ENCODE peak calls at places on chromosome X, in five cellular contexts. S is AG04450, N is psoas muscle, A is A549, M is GM12878. F is an unnamed sample.

GRCh38 chrX:115642304-115642703 is 81.3 kb downstream of the PLS3 start:
- DNase-seq in S (no peak), N (no peak), A (no peak), M (no peak), F (no peak)

GRCh38 chrX:24498181-24498580 is 33.1 kb downstream of the PDK3 start:
- DNase-seq in S (no peak), N (no peak), A (peak), M (no peak), F (no peak)

GRCh38 chrX:133645977-133646750 is 230.9 kb upstream of the GPC4 start:
- DNase-seq in S (no peak), N (no peak), A (no peak), M (no peak), F (no peak)

GRCh38 chrX:70434914-70435586 is 9.6 kb upstream of the DLG3 start:
- DNase-seq in S (no peak), N (peak), A (no peak), M (no peak), F (no peak)

GRCh38 chrX:119492463-119492862 is 24.2 kb downstream of the SLC25A5 start:
- DNase-seq in S (no peak), N (no peak), A (no peak), M (no peak), F (no peak)

GRCh38 chrX:10190367-10190766 is 33.6 kb downstream of the CLCN4 start:
- DNase-seq in S (peak), N (no peak), A (peak), M (no peak), F (no peak)

GRCh38 chrX:24676403-24677024 is 17.2 kb upstream of the POLA1 start:
- DNase-seq in S (no peak), N (no peak), A (peak), M (no peak), F (no peak)

GRCh38 chrX:13875572-13875971 is 58.7 kb upstream of the GPM6B start:
- DNase-seq in S (no peak), N (no peak), A (no peak), M (no peak), F (no peak)

GRCh38 chrX:81875800-81876199 is 673.9 kb downstream of the SH3BGRL start:
- DNase-seq in S (no peak), N (no peak), A (no peak), M (no peak), F (no peak)

GRCh38 chrX:5586726-5587125 is 641.9 kb downstream of the NLGN4X start:
- DNase-seq in S (no peak), N (no peak), A (no peak), M (no peak), F (no peak)

GRCh38 chrX:143571521-143571920 is 54.2 kb upstream of the SPANXN3 start:
- DNase-seq in S (no peak), N (no peak), A (no peak), M (no peak), F (no peak)

GRCh38 chrX:9324676-9325075 is 140.2 kb upstream of the TBL1X start:
- DNase-seq in S (no peak), N (no peak), A (no peak), M (no peak), F (no peak)

GRCh38 chrX:71606536-71607216 is 11.6 kb downstream of the CXCR3 start:
- DNase-seq in S (no peak), N (no peak), A (no peak), M (no peak), F (no peak)
- H3K27ac ChIP-seq in S (no peak), N (no peak), A (no peak), M (no peak), F (no peak)

DNA sequence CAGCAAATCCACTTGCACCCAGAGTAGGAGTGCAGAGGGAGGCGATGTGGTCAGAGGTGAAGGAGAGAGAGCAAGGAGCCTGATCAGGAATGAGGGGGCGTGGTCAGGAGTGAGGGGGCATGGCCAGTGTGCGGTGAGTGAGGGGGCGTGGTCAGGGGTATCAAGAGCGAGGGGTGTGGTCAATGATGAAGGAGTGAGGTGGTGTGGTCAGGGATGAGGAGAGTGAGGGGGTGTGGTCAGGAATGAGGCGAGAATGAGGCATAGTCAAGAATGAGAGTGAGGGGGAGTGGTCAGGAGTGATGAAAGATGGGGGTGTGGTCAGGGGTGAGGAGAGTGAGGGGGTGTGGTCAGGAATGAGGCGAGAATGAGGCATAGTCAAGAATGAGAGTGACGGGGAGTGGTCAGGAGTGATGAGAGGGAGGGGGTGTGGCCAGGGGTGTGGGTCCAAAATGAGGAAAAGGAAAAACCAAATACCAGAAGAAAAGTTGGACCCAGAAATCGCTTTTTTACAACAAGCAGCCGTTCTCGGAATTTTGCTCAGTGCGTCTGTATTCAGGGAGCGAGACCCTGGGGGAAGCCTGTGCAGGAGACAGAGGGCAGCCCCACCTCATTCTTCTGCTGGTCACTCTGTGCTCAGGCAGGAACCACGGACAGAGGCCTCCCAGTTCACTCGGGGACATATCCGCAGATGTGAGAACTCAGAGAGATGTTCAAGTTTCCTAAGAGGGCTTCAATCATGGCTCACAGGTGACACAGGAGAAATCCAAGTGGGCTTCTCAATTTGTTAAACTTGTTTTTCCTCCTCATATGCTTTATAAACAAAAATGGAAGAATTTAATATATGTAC is 47.5 kb downstream of the MAGEA1 start:
- DNase-seq in S (no peak), N (no peak), A (no peak), M (no peak), F (peak)
- H3K27ac ChIP-seq in S (no peak), N (no peak), A (no peak), M (no peak), F (peak)

DNA sequence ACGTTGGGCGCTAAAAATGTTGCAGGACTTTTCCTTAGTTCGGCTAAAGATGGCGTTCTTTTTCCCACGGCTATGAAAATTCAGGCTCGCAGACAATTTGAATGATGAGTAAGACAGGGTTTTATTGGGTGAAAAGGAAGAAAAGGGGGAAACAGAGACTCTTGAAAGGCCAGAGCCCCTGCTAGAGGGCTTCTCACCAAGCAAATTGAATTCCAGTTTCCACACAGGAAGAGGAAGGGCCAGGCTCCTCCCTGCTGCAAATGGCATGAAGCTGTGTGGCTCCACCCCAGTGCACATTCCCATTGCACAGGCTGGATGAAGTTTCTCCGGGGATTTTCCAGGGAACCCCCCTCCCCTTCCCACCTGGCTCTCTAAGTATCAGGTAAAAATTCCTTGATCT is 210.9 kb downstream of the KLHL4 start:
- DNase-seq in S (no peak), N (no peak), A (no peak), M (no peak), F (no peak)
- H3K27ac ChIP-seq in S (no peak), N (no peak), A (no peak), M (no peak), F (no peak)

GRCh38 chrX:21167028-21167427 is 207.2 kb upstream of the CNKSR2 start:
- DNase-seq in S (no peak), N (no peak), A (no peak), M (no peak), F (no peak)
- H3K27ac ChIP-seq in S (no peak), N (no peak), A (peak), M (no peak), F (no peak)

GRCh38 chrX:153004780-153005179 is 10.9 kb upstream of the PNMA5 start:
- DNase-seq in S (no peak), N (no peak), A (no peak), M (no peak), F (no peak)
- H3K27ac ChIP-seq in S (no peak), N (no peak), A (no peak), M (no peak), F (no peak)

DNA sequence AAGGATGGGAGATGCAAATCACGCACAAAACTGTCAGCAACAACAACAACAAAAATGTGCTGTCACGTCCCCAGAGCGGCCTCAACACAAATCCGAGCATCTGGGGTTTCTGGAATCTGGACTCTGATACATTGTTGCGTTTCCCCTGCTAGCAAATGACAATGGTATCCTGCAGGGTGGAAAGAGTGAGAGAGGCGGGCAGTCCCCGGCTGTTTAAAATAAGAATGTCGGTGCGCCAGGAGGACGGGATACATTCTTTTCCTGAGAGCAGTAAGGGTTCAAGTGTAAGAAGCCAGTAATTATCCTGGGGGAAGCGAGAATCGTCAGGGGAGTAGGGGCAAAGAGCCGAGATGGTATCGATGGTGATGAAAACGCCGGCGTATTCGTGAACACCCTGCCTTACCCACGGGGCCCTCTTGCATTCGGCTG is 310.2 kb downstream of the ASMT start:
- DNase-seq in S (no peak), N (no peak), A (no peak), M (no peak), F (no peak)
- H3K27ac ChIP-seq in S (no peak), N (no peak), A (no peak), M (no peak), F (no peak)

GRCh38 chrX:68692651-68693050 is 45.2 kb downstream of the STARD8 start:
- DNase-seq in S (no peak), N (no peak), A (no peak), M (no peak), F (no peak)
- H3K27ac ChIP-seq in S (no peak), N (peak), A (no peak), M (no peak), F (no peak)

DNA sequence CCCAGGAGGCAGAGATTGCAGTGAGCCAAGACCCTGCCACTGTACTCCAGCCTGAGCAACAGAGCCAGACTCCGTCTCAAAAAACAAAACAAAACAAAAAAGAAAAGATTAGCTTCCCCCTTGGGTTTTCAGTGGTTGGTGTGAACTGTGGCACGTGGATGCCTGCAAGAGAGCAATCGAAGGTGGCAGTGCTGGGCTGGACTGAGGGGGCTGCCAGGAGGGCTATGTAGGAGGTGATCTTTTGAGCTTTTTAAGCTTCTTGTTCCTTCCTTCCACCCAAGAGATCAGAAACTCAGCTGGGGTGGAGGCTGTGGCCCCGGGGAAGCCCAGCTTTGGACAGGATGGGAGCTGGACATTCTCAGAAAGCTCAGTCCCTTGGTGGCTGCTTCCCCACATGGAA is 49.6 kb downstream of the PRPS1 start:
- DNase-seq in S (no peak), N (no peak), A (no peak), M (no peak), F (no peak)
- H3K27ac ChIP-seq in S (no peak), N (peak), A (peak), M (peak), F (peak)

DNA sequence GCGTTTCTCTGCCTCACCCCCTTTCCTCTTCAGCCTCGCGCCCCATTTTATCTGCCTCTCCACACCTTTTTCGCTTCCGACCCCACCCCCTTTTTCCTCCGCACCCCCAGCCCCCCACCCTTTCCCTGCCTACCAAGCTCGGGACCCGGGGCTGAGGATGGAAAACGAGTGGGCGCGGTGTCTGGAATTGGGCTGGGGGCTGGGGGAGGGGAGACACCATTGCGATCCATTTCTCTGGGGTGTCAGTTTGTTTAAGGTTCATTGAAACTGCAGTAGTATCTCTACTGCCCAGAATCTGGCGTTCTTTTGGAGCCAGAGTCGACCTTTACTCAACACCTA is 708 bp downstream of the SLC9A6 start:
- DNase-seq in S (no peak), N (no peak), A (no peak), M (no peak), F (no peak)
- H3K27ac ChIP-seq in S (no peak), N (peak), A (peak), M (no peak), F (peak)

DNA sequence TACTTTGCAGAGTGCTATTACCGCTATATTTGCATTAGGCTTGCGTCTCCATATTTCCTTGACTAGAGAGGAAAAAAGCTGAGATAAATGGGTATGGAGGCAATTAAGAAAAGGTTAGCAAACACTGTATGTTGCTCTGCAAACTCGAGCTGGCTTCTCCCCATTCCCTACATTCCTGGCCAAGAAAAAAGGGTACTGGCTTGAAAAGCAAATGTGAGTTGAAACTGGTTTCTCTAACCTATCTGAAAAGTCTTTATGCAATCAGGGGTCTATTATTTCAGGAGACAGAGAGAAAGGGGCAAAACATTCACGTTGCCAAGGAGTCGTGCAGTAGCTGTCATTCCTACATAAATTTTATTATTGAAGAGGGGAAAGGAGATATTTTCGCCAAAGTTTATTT is 2.1 kb downstream of the TMEM47 start:
- DNase-seq in S (no peak), N (no peak), A (no peak), M (no peak), F (no peak)
- H3K27ac ChIP-seq in S (no peak), N (peak), A (no peak), M (no peak), F (no peak)

F was measured in keratinocyte.